ENCODE peak calls at places on chromosomes 3 and 15, in eight cellular contexts. Q is substantia nigra; V is DND-41; S is T-cell; T is fibroblast of pulmonary artery; P is effector CD4-positive, alpha-beta T cell; L is WTC11; N is activated CD8-positive, alpha-beta T cell treated with anti-CD3 and anti-CD28 coated beads for 36 hours. E is an unnamed sample.

GRCh38 chr15:90101130-90101968 is 919 bp downstream of the IDH2 start:
- DNase-seq in Q (peak; percentile 80), V (peak; percentile 60), S (no peak), T (no peak), P (no peak), L (no peak), N (peak; percentile 57), E (peak; percentile 39)

GRCh38 chr15:95799286-95800187 is 531.0 kb upstream of the NR2F2 start:
- DNase-seq in Q (no peak), V (no peak), S (no peak), T (peak; percentile 85), P (no peak), L (no peak), N (no peak), E (no peak)

GRCh38 chr15:60758961-60759729 is 280.2 kb upstream of the ICE2 start:
- DNase-seq in Q (no peak), V (no peak), S (no peak), T (peak; percentile 92), P (no peak), L (no peak), N (no peak), E (no peak)

GRCh38 chr15:44075535-44075934 is 119.5 kb downstream of the FRMD5 start:
- DNase-seq in Q (no peak), V (no peak), S (no peak), T (peak; percentile 74), P (no peak), L (no peak), N (no peak), E (no peak)

GRCh38 chr3:104132566-104132997 is 1234.1 kb upstream of the ALCAM start:
- DNase-seq in Q (no peak), V (no peak), S (no peak), T (peak; percentile 2), P (no peak), L (no peak), N (no peak), E (no peak)

GRCh38 chr3:78281381-78281780 is 1241.5 kb downstream of the ROBO2 start:
- DNase-seq in Q (no peak), V (no peak), S (no peak), T (no peak), P (no peak), L (peak; percentile 24), N (no peak), E (no peak)

GRCh38 chr3:66709464-66710058 is 208.7 kb upstream of the LRIG1 start:
- DNase-seq in Q (no peak), V (no peak), S (no peak), T (no peak), P (no peak), L (no peak), N (no peak), E (no peak)

GRCh38 chr3:44198957-44199269 is 42.8 kb upstream of the TOPAZ1 start:
- DNase-seq in Q (no peak), V (no peak), S (no peak), T (no peak), P (no peak), L (no peak), N (no peak), E (no peak)

GRCh38 chr15:35722506-35722905 is 176.5 kb upstream of the DPH6 start:
- DNase-seq in Q (no peak), V (no peak), S (no peak), T (no peak), P (no peak), L (no peak), N (no peak), E (no peak)

GRCh38 chr3:58132850-58133249 is 77.9 kb downstream of the DNASE1L3 start:
- DNase-seq in Q (no peak), V (no peak), S (no peak), T (no peak), P (no peak), L (no peak), N (no peak), E (no peak)